ENCODE peak calls at places on chromosome 2, in five cellular contexts. U is thyroid gland, R is omental fat pad, Q is NCI-H510A treated with DMSO at 0.1 percent for 48 hours, E is LHCN-M2. T is an unnamed sample.

GRCh38 chr2:220279372-220279771 is 651.9 kb downstream of the SLC4A3 start:
- DNase-seq in U (no peak), R (no peak), Q (no peak), E (peak; percentile 87), T (no peak)

GRCh38 chr2:196607073-196607472 is 32.4 kb upstream of the CCDC150 start:
- DNase-seq in U (peak; percentile 9), R (no peak), Q (peak; percentile 61), E (no peak), T (peak; percentile 30)

GRCh38 chr2:118639371-118639770 is 208.1 kb downstream of the EN1 start:
- DNase-seq in U (no peak), R (no peak), Q (no peak), E (no peak), T (no peak)

GRCh38 chr2:147689510-147689909 is 155.3 kb upstream of the ACVR2A start:
- DNase-seq in U (no peak), R (no peak), Q (no peak), E (no peak), T (no peak)

GRCh38 chr2:68251855-68252406 is 401 bp downstream of the PPP3R1 start:
- DNase-seq in U (peak; percentile 27), R (no peak), Q (no peak), E (no peak), T (no peak)

GRCh38 chr2:20186855-20187187 is 38.1 kb downstream of the SDC1 start:
- DNase-seq in U (no peak), R (no peak), Q (no peak), E (peak; percentile 59), T (no peak)

GRCh38 chr2:27627963-27628766 is 647 bp downstream of the CCDC121 start:
- DNase-seq in U (no peak), R (no peak), Q (no peak), E (peak; percentile 89), T (no peak)

GRCh38 chr2:239135531-239135930 is 265.3 kb downstream of the HDAC4 start:
- DNase-seq in U (no peak), R (no peak), Q (no peak), E (no peak), T (no peak)

GRCh38 chr2:1509271-1509995 is 96.2 kb downstream of the TPO start:
- DNase-seq in U (no peak), R (no peak), Q (no peak), E (no peak), T (no peak)

GRCh38 chr2:170812716-170813585 is 3.7 kb upstream of the GAD1 start:
- DNase-seq in U (peak; percentile 26), R (no peak), Q (peak; percentile 99), E (peak; percentile 87), T (peak; percentile 83)

GRCh38 chr2:25328152-25329085 is 13.3 kb downstream of the DNMT3A start:
- DNase-seq in U (no peak), R (no peak), Q (no peak), E (no peak), T (no peak)

GRCh38 chr2:199455533-199456382 is 2.0 kb downstream of the SATB2 start:
- DNase-seq in U (peak; percentile 21), R (no peak), Q (peak; percentile 76), E (peak; percentile 48), T (no peak)

GRCh38 chr2:2754940-2755339 is 423.9 kb upstream of the MYT1L start:
- DNase-seq in U (no peak), R (no peak), Q (no peak), E (no peak), T (no peak)

GRCh38 chr2:188449992-188450391 is 158.3 kb downstream of the GULP1 start:
- DNase-seq in U (no peak), R (no peak), Q (no peak), E (no peak), T (no peak)

GRCh38 chr2:152646775-152647174 is 70.5 kb downstream of the PRPF40A start:
- DNase-seq in U (no peak), R (no peak), Q (no peak), E (peak; percentile 71), T (no peak)

GRCh38 chr2:120594856-120595685 is 140.6 kb upstream of the GLI2 start:
- DNase-seq in U (peak; percentile 26), R (no peak), Q (peak; percentile 15), E (no peak), T (no peak)

GRCh38 chr2:208363485-208363884 is 43.1 kb upstream of the PTH2R start:
- DNase-seq in U (no peak), R (no peak), Q (no peak), E (peak; percentile 88), T (no peak)

GRCh38 chr2:67867735-67868134 is 195.1 kb downstream of the C1D start:
- DNase-seq in U (no peak), R (no peak), Q (no peak), E (peak; percentile 60), T (no peak)

GRCh38 chr2:218829868-218830451 is 1.6 kb downstream of the PRKAG3 start:
- DNase-seq in U (no peak), R (no peak), Q (peak; percentile 48), E (no peak), T (no peak)

GRCh38 chr2:46977266-46977665 is 61.7 kb upstream of the MCFD2 start:
- DNase-seq in U (no peak), R (no peak), Q (no peak), E (no peak), T (no peak)

GRCh38 chr2:229407170-229407569 is 136.1 kb upstream of the PID1 start:
- DNase-seq in U (peak; percentile 15), R (peak; percentile 42), Q (peak; percentile 23), E (peak; percentile 97), T (peak; percentile 93)

GRCh38 chr2:232611559-232612218 is 21.7 kb upstream of the EFHD1 start:
- DNase-seq in U (peak; percentile 65), R (peak; percentile 69), Q (peak; percentile 40), E (peak; percentile 79), T (peak; percentile 33)

GRCh38 chr2:109728809-109729208 is 65.3 kb upstream of the RGPD5 start:
- DNase-seq in U (no peak), R (no peak), Q (no peak), E (peak; percentile 28), T (no peak)

GRCh38 chr2:158458617-158458920 is 1.8 kb downstream of the PKP4 start:
- DNase-seq in U (no peak), R (no peak), Q (no peak), E (peak; percentile 10), T (no peak)

GRCh38 chr2:42568431-42569115 is at the start of gene MTA3:
- DNase-seq in U (peak; percentile 56), R (no peak), Q (peak; percentile 67), E (peak; percentile 18), T (peak; percentile 12)